ENCODE peak calls at places on chromosome 17, in nine cellular contexts. Q, B, O, T, K, P, M, Z and W are unnamed samples.

GRCh38 chr17:63841350-63842172 is 924 bp downstream of the SMARCD2 start:
- DNase-seq in Q (no peak), B (no peak), O (no peak), T (no peak), K (no peak), P (peak), M (peak), Z (peak), W (no peak)

GRCh38 chr17:65408050-65408449 is 153.4 kb downstream of the AXIN2 start:
- DNase-seq in Q (no peak), B (no peak), O (no peak), T (no peak), K (no peak), P (no peak), M (no peak), Z (no peak), W (no peak)

GRCh38 chr17:57566724-57567123 is 178.4 kb downstream of the CCDC182 start:
- DNase-seq in Q (no peak), B (peak), O (no peak), T (no peak), K (no peak), P (no peak), M (no peak), Z (no peak), W (no peak)

GRCh38 chr17:55735784-55736405 is 13.2 kb upstream of the TMEM100 start:
- DNase-seq in Q (no peak), B (no peak), O (no peak), T (no peak), K (peak), P (peak), M (peak), Z (peak), W (no peak)

GRCh38 chr17:80107231-80108021 is 6.0 kb downstream of the GAA start:
- DNase-seq in Q (no peak), B (no peak), O (no peak), T (no peak), K (no peak), P (no peak), M (peak), Z (no peak), W (no peak)

GRCh38 chr17:50539762-50540440 is 7.1 kb upstream of the SPATA20 start:
- DNase-seq in Q (no peak), B (no peak), O (no peak), T (no peak), K (no peak), P (no peak), M (peak), Z (no peak), W (no peak)

GRCh38 chr17:16486373-16487250 is 5.4 kb downstream of the LRRC75A start:
- DNase-seq in Q (peak), B (no peak), O (no peak), T (no peak), K (no peak), P (no peak), M (no peak), Z (no peak), W (peak)

GRCh38 chr17:36926226-36926625 is 11.0 kb upstream of the LHX1 start:
- DNase-seq in Q (no peak), B (no peak), O (no peak), T (no peak), K (no peak), P (no peak), M (no peak), Z (no peak), W (no peak)

GRCh38 chr17:45230787-45231480 is 9.2 kb downstream of the FMNL1 start:
- DNase-seq in Q (peak), B (no peak), O (no peak), T (no peak), K (no peak), P (no peak), M (no peak), Z (no peak), W (no peak)

GRCh38 chr17:62964506-62964905 is 1.5 kb upstream of the TANC2 start:
- DNase-seq in Q (no peak), B (no peak), O (no peak), T (no peak), K (no peak), P (no peak), M (no peak), Z (no peak), W (no peak)

GRCh38 chr17:9021158-9021984 is at the start of gene NTN1:
- DNase-seq in Q (no peak), B (no peak), O (peak), T (no peak), K (peak), P (peak), M (no peak), Z (peak), W (no peak)

GRCh38 chr17:60592750-60593149 is 7.2 kb upstream of the PPM1D start:
- DNase-seq in Q (no peak), B (no peak), O (no peak), T (no peak), K (no peak), P (no peak), M (no peak), Z (no peak), W (no peak)

GRCh38 chr17:63780928-63781327 is 7.0 kb downstream of the DDX42 start:
- DNase-seq in Q (no peak), B (no peak), O (no peak), T (no peak), K (no peak), P (no peak), M (no peak), Z (no peak), W (no peak)

GRCh38 chr17:3885970-3886369 is 6.9 kb downstream of the CAMKK1 start:
- DNase-seq in Q (no peak), B (no peak), O (no peak), T (no peak), K (no peak), P (no peak), M (no peak), Z (no peak), W (no peak)